ENCODE peak calls at places on chromosomes 4 and X, in five cellular contexts. Y, H, Q, L and K are unnamed samples.

GRCh38 chr4:110629780-110630500 is 7.1 kb upstream of the PITX2 start:
- DNase-seq in Y (no peak), H (no peak), Q (no peak), L (no peak), K (no peak)

GRCh38 chr4:103915224-103915869 is 195.6 kb upstream of the TACR3 start:
- DNase-seq in Y (no peak), H (no peak), Q (no peak), L (peak; percentile 5), K (no peak)

GRCh38 chr4:26821677-26822503 is 38.8 kb upstream of the STIM2 start:
- DNase-seq in Y (no peak), H (no peak), Q (no peak), L (no peak), K (no peak)

GRCh38 chr4:87211249-87211952 is 9.0 kb downstream of the KLHL8 start:
- DNase-seq in Y (no peak), H (no peak), Q (no peak), L (no peak), K (no peak)

GRCh38 chr4:119035941-119036737 is 99.5 kb upstream of the MYOZ2 start:
- DNase-seq in Y (no peak), H (no peak), Q (no peak), L (no peak), K (no peak)

GRCh38 chrX:32868524-32868895 is 342.8 kb downstream of the DMD start:
- DNase-seq in Y (no peak), H (no peak), Q (no peak), L (no peak), K (no peak)

GRCh38 chr4:127968565-127968964 is 3.4 kb downstream of the ABHD18 start:
- DNase-seq in Y (no peak), H (no peak), Q (no peak), L (no peak), K (no peak)

GRCh38 chr4:5749568-5749967 is 38.6 kb downstream of the EVC start:
- DNase-seq in Y (no peak), H (no peak), Q (no peak), L (no peak), K (no peak)

GRCh38 chr4:116501954-116502353 is 583.4 kb downstream of the TRAM1L1 start:
- DNase-seq in Y (no peak), H (no peak), Q (no peak), L (no peak), K (no peak)

GRCh38 chr4:152118108-152118507 is 357.3 kb upstream of the GATB start:
- DNase-seq in Y (no peak), H (no peak), Q (no peak), L (no peak), K (no peak)

GRCh38 chr4:55791666-55792065 is 27.9 kb upstream of the EXOC1L start:
- DNase-seq in Y (no peak), H (no peak), Q (no peak), L (no peak), K (no peak)

GRCh38 chrX:39261446-39262147 is 460.3 kb downstream of the MID1IP1 start:
- DNase-seq in Y (no peak), H (no peak), Q (no peak), L (no peak), K (no peak)

GRCh38 chr4:123649644-123650356 is 253.2 kb downstream of the SPRY1 start:
- DNase-seq in Y (no peak), H (no peak), Q (peak; percentile 67), L (no peak), K (peak; percentile 62)

GRCh38 chr4:176840166-176840565 is 47.4 kb upstream of the VEGFC start:
- DNase-seq in Y (no peak), H (no peak), Q (no peak), L (no peak), K (no peak)

GRCh38 chrX:36908801-36909403 is 99.3 kb upstream of the FAM47C start:
- DNase-seq in Y (no peak), H (no peak), Q (no peak), L (peak; percentile 2), K (no peak)

GRCh38 chr4:67576538-67576937 is 18.0 kb downstream of the STAP1 start:
- DNase-seq in Y (no peak), H (no peak), Q (no peak), L (no peak), K (no peak)

GRCh38 chr4:102328045-102328444 is 17.2 kb downstream of the SLC39A8 start:
- DNase-seq in Y (no peak), H (no peak), Q (no peak), L (no peak), K (no peak)

GRCh38 chr4:16665942-16666586 is 232.4 kb downstream of the LDB2 start:
- DNase-seq in Y (no peak), H (no peak), Q (no peak), L (no peak), K (no peak)

GRCh38 chrX:1511150-1511549 is 25.8 kb downstream of the P2RY8 start:
- DNase-seq in Y (no peak), H (no peak), Q (no peak), L (no peak), K (no peak)

GRCh38 chrX:48153769-48154168 is 23.3 kb downstream of the SPACA5B start:
- DNase-seq in Y (no peak), H (no peak), Q (no peak), L (no peak), K (no peak)

GRCh38 chr4:10620935-10621488 is 63.6 kb downstream of the CLNK start:
- DNase-seq in Y (no peak), H (no peak), Q (no peak), L (no peak), K (no peak)

GRCh38 chr4:110869114-110869513 is 246.2 kb upstream of the PITX2 start:
- DNase-seq in Y (no peak), H (no peak), Q (peak; percentile 67), L (no peak), K (no peak)

GRCh38 chr4:40702137-40702799 is 47.5 kb upstream of the NSUN7 start:
- DNase-seq in Y (no peak), H (no peak), Q (no peak), L (no peak), K (no peak)

GRCh38 chrX:58044130-58044529 is 133.9 kb upstream of the ZXDA start:
- DNase-seq in Y (no peak), H (no peak), Q (no peak), L (no peak), K (no peak)

GRCh38 chr4:85486425-85487101 is 11.6 kb downstream of the ARHGAP24 start:
- DNase-seq in Y (no peak), H (no peak), Q (no peak), L (no peak), K (no peak)